ENCODE peak calls at places on chromosomes 13 and 19, in four cellular contexts. One of them, this sample, is unnamed.

GRCh38 chr19:7505682-7506384 is 10.1 kb upstream of the ZNF358 start:
- DNase-seq in heart right ventricle: no peak
- DNase-seq in lung: no peak
- DNase-seq in upper lobe of left lung: peak
- DNase-seq in this sample: peak

GRCh38 chr19:17686592-17687042 is 1.5 kb downstream of the UNC13A start:
- DNase-seq in heart right ventricle: peak
- DNase-seq in lung: no peak
- DNase-seq in upper lobe of left lung: peak
- DNase-seq in this sample: peak

GRCh38 chr19:2253106-2254051 is 2.8 kb downstream of the JSRP1 start:
- DNase-seq in heart right ventricle: no peak
- DNase-seq in lung: no peak
- DNase-seq in upper lobe of left lung: peak
- DNase-seq in this sample: peak

GRCh38 chr13:93466502-93467036 is 240.0 kb downstream of the GPC6 start:
- DNase-seq in heart right ventricle: no peak
- DNase-seq in lung: no peak
- DNase-seq in upper lobe of left lung: no peak
- DNase-seq in this sample: no peak

GRCh38 chr13:32045963-32046785 is 14.6 kb downstream of the FRY start:
- DNase-seq in heart right ventricle: no peak
- DNase-seq in lung: no peak
- DNase-seq in upper lobe of left lung: no peak
- DNase-seq in this sample: no peak

GRCh38 chr19:56270676-56271075 is 1.9 kb upstream of the EDDM13 start:
- DNase-seq in heart right ventricle: no peak
- DNase-seq in lung: peak
- DNase-seq in upper lobe of left lung: no peak
- DNase-seq in this sample: no peak

GRCh38 chr19:35015576-35016351 is 14.5 kb upstream of the SCN1B start:
- DNase-seq in heart right ventricle: no peak
- DNase-seq in lung: no peak
- DNase-seq in upper lobe of left lung: no peak
- DNase-seq in this sample: no peak

GRCh38 chr19:17681505-17682125 is 6.5 kb downstream of the UNC13A start:
- DNase-seq in heart right ventricle: peak
- DNase-seq in lung: no peak
- DNase-seq in upper lobe of left lung: peak
- DNase-seq in this sample: peak

GRCh38 chr13:63075126-63075525 is 1659.5 kb upstream of the PCDH20 start:
- DNase-seq in heart right ventricle: no peak
- DNase-seq in lung: no peak
- DNase-seq in upper lobe of left lung: no peak
- DNase-seq in this sample: no peak

GRCh38 chr13:86355301-86355700 is 556.1 kb upstream of the SLITRK6 start:
- DNase-seq in heart right ventricle: no peak
- DNase-seq in lung: no peak
- DNase-seq in upper lobe of left lung: no peak
- DNase-seq in this sample: no peak

GRCh38 chr19:17616961-17617806 is 61.7 kb downstream of the COLGALT1 start:
- DNase-seq in heart right ventricle: no peak
- DNase-seq in lung: no peak
- DNase-seq in upper lobe of left lung: no peak
- DNase-seq in this sample: no peak

GRCh38 chr13:47835470-47836228 is 165.4 kb downstream of the SUCLA2 start:
- DNase-seq in heart right ventricle: no peak
- DNase-seq in lung: no peak
- DNase-seq in upper lobe of left lung: no peak
- DNase-seq in this sample: no peak

GRCh38 chr19:35673121-35673804 is 6.9 kb downstream of the UPK1A start:
- DNase-seq in heart right ventricle: no peak
- DNase-seq in lung: no peak
- DNase-seq in upper lobe of left lung: peak
- DNase-seq in this sample: no peak

GRCh38 chr13:32134241-32134801 is 102.7 kb downstream of the FRY start:
- DNase-seq in heart right ventricle: no peak
- DNase-seq in lung: no peak
- DNase-seq in upper lobe of left lung: no peak
- DNase-seq in this sample: no peak

GRCh38 chr13:42880241-42880640 is 98.9 kb downstream of the FAM216B start:
- DNase-seq in heart right ventricle: peak
- DNase-seq in lung: no peak
- DNase-seq in upper lobe of left lung: no peak
- DNase-seq in this sample: no peak

GRCh38 chr13:42883771-42884170 is 102.4 kb downstream of the FAM216B start:
- DNase-seq in heart right ventricle: no peak
- DNase-seq in lung: no peak
- DNase-seq in upper lobe of left lung: no peak
- DNase-seq in this sample: no peak

GRCh38 chr13:42883142-42883541 is 101.8 kb downstream of the FAM216B start:
- DNase-seq in heart right ventricle: no peak
- DNase-seq in lung: no peak
- DNase-seq in upper lobe of left lung: no peak
- DNase-seq in this sample: no peak

DNA sequence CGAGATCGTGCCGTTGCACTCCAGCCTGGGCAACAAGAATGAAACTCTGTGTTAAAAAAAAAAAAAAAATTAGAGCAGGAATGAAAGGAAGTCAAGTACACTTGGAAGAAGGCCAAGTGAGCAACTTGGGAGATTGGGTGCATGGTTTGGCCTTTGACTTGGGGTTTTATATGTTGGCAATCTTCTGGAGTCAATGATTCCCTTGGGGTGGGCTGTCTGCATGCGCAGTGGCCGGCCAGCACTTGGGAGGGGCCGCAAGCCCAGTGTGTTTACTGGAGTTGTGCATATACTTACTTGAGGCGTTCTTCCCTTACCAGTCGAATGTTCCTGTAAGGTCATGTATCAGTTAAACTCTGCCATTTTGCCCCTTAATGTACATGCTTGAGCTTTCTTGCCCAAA is 103.9 kb downstream of the FAM216B start:
- DNase-seq in heart right ventricle: no peak
- DNase-seq in lung: no peak
- DNase-seq in upper lobe of left lung: peak
- DNase-seq in this sample: no peak
- H3K27ac ChIP-seq in heart right ventricle: no peak
- H3K27ac ChIP-seq in lung: no peak
- H3K27ac ChIP-seq in upper lobe of left lung: no peak
- H3K27ac ChIP-seq in this sample: no peak

DNA sequence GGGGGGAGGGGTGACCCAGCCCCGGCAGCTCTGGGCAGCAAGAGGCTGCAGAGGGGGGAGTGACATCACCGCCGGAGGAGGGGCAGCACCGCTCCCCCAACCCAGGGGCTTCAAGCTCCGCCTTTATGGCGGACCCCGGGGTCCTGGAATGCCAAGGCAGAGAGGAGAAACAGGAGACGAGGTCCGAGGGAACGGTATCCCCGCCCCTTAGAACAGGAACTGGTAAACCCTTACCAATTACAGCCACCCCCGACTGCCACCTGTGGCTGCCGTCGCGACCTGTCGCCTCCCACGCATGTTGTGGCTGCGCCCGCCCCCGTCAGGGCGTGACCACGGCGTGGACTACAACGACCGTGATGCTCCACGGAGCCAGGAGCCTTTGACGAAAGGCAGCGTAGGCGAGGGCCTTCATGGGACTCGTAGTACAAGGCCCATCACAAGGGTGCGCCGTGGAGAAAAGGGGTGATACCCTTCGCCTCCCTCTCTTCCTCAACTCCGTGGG is 4.1 kb upstream of the KCNC3 start:
- DNase-seq in heart right ventricle: peak
- DNase-seq in lung: peak
- DNase-seq in upper lobe of left lung: peak
- DNase-seq in this sample: peak
- H3K27ac ChIP-seq in heart right ventricle: peak
- H3K27ac ChIP-seq in lung: peak
- H3K27ac ChIP-seq in upper lobe of left lung: peak
- H3K27ac ChIP-seq in this sample: peak

DNA sequence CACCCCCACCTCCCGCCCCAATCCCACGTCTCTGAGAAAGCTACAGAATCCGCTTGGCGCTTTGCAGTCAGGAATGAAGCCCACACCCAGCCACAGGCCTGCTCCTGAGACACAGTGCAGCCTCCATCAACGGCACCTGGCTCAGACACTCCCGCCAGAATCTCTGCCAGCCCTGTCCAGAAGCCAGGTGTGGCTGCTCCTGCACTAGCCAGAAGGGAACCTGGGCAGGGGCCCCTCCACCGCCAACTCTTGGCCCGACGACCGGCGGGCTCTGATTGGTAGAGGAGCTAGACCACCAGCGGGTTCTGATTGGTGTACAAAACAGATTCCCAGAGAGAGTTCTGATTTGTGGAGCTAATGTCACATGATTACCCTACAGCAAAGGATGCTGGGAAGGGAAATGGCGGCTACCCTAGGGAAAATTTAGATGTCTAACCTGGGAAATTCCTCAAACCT is 2.9 kb upstream of the PPP6R1 start:
- DNase-seq in heart right ventricle: no peak
- DNase-seq in lung: no peak
- DNase-seq in upper lobe of left lung: no peak
- DNase-seq in this sample: no peak
- H3K27ac ChIP-seq in heart right ventricle: no peak
- H3K27ac ChIP-seq in lung: no peak
- H3K27ac ChIP-seq in upper lobe of left lung: no peak
- H3K27ac ChIP-seq in this sample: no peak

GRCh38 chr13:106467406-106468122 is 67.9 kb downstream of the EFNB2 start:
- DNase-seq in heart right ventricle: no peak
- DNase-seq in lung: no peak
- DNase-seq in upper lobe of left lung: no peak
- DNase-seq in this sample: no peak
- H3K27ac ChIP-seq in heart right ventricle: no peak
- H3K27ac ChIP-seq in lung: no peak
- H3K27ac ChIP-seq in upper lobe of left lung: no peak
- H3K27ac ChIP-seq in this sample: no peak

GRCh38 chr19:19672816-19673215 is 4.2 kb downstream of the ZNF101 start:
- DNase-seq in heart right ventricle: no peak
- DNase-seq in lung: no peak
- DNase-seq in upper lobe of left lung: no peak
- DNase-seq in this sample: peak

GRCh38 chr19:19663292-19664120 is at the start of gene ATP13A1:
- DNase-seq in heart right ventricle: peak
- DNase-seq in lung: peak
- DNase-seq in upper lobe of left lung: peak
- DNase-seq in this sample: peak

GRCh38 chr19:19662866-19663291 is 597 bp downstream of the ATP13A1 start:
- DNase-seq in heart right ventricle: no peak
- DNase-seq in lung: peak
- DNase-seq in upper lobe of left lung: no peak
- DNase-seq in this sample: no peak

GRCh38 chr19:19670070-19670551 is 1.5 kb downstream of the ZNF101 start:
- DNase-seq in heart right ventricle: no peak
- DNase-seq in lung: no peak
- DNase-seq in upper lobe of left lung: no peak
- DNase-seq in this sample: no peak

GRCh38 chr19:19668230-19669012 is at the start of gene ZNF101:
- DNase-seq in heart right ventricle: peak
- DNase-seq in lung: peak
- DNase-seq in upper lobe of left lung: peak
- DNase-seq in this sample: peak
- H3K27ac ChIP-seq in heart right ventricle: peak
- H3K27ac ChIP-seq in lung: peak
- H3K27ac ChIP-seq in upper lobe of left lung: peak
- H3K27ac ChIP-seq in this sample: peak

DNA sequence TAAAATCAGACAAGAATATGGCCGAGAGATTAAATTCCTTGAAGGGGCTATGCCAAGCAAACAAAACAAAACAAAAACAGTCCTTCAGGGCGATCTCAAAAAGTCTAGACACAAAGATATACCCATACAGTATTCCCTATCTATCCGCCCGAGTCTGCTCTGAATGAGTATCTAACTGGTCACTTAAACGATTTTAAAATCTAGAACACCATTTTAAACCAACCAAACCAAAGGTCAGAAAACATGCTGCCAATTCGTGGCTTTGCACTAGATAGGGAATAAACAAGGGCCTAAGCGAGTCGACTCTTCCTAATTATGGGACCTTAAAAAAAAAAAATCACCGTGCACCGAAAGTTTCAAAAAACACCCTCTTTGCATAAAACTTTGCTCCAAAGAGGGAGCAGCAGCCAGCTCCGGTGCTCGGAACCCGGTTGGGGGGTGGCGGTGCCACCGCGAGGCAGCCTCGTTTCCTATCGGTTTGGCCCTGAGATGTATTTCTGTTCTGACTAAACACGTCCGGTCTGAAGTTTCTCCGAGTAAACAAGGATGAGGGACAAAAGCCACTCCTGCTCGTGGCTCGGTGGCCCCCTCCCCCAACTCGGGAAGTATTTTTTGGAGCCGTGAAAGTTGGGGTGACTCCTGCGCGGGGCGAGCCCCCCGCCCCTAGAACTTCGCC is 1.8 kb downstream of the HMGB1 start:
- DNase-seq in heart right ventricle: peak
- DNase-seq in lung: peak
- DNase-seq in upper lobe of left lung: no peak
- DNase-seq in this sample: peak
- H3K27ac ChIP-seq in heart right ventricle: peak
- H3K27ac ChIP-seq in lung: peak
- H3K27ac ChIP-seq in upper lobe of left lung: peak
- H3K27ac ChIP-seq in this sample: peak

DNA sequence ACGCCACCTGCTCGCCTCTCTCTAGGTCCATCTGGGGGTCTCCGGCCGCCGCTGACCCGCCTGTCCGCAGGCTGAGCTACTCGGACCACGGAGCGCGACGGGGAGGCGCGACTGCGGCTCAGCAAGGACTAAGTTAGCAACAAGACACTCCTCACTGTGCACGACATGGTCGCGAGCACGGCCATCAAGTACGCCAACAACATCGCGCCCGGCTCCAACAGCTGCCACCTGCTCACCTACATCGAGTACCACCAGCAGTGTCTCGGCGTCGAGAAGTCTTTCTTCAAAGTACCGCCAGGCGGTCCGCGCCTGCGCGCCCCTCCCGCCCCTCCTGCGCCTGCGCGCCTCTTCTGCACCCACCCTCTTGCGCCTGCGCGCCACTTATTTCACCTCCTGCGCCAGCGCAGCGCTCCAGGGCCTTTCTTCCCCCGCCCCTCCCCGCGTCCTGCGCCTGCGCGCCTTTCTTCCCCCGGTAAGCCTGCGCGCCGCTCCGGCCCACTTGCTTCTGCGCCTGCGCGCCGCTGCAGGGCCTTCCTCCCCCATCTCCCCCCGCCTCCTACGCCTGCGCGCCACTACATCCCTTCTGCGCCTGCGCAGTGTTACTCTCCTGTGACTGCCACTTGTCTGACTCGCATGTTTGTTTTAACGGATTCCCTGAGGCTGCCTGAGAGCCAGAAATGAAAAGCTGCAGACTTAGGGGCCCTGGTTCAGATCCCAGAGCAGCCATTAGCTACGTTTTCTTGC is 63.9 kb downstream of the ACSBG2 start:
- DNase-seq in heart right ventricle: peak
- DNase-seq in lung: peak
- DNase-seq in upper lobe of left lung: peak
- DNase-seq in this sample: peak
- H3K27ac ChIP-seq in heart right ventricle: peak
- H3K27ac ChIP-seq in lung: peak
- H3K27ac ChIP-seq in upper lobe of left lung: peak
- H3K27ac ChIP-seq in this sample: no peak